ENCODE peak calls at places on chromosomes 3 and 15, in seven cellular contexts. One of them, this sample, is unnamed.

GRCh38 chr3:157282261-157283191 is 122.6 kb upstream of the CCNL1 start:
- DNase-seq in MM.1S: no peak
- DNase-seq in GM13977: no peak
- DNase-seq in T-cell: no peak
- DNase-seq in esophagus squamous epithelium: no peak
- DNase-seq in NCI-H1092: no peak
- DNase-seq in T-helper 9 cell: no peak
- DNase-seq in this sample: peak; percentile 4

GRCh38 chr15:59222106-59222505 is 15.5 kb downstream of the LDHAL6B start:
- DNase-seq in T-cell: no peak
- DNase-seq in T-helper 9 cell: no peak
- DNase-seq in esophagus squamous epithelium: no peak
- DNase-seq in GM13977: no peak
- DNase-seq in NCI-H1092: no peak
- DNase-seq in MM.1S: no peak
- DNase-seq in this sample: peak; percentile 13

GRCh38 chr15:61049934-61050333 is 179.2 kb downstream of the RORA start:
- DNase-seq in GM13977: no peak
- DNase-seq in esophagus squamous epithelium: no peak
- DNase-seq in T-helper 9 cell: no peak
- DNase-seq in T-cell: no peak
- DNase-seq in NCI-H1092: no peak
- DNase-seq in MM.1S: no peak
- DNase-seq in this sample: peak; percentile 14

GRCh38 chr3:132145833-132146232 is 111.0 kb upstream of the CPNE4 start:
- DNase-seq in MM.1S: no peak
- DNase-seq in T-cell: no peak
- DNase-seq in GM13977: no peak
- DNase-seq in esophagus squamous epithelium: no peak
- DNase-seq in T-helper 9 cell: no peak
- DNase-seq in NCI-H1092: no peak
- DNase-seq in this sample: no peak

GRCh38 chr3:193553606-193554005 is 1.1 kb downstream of the ATP13A4 start:
- DNase-seq in NCI-H1092: no peak
- DNase-seq in esophagus squamous epithelium: no peak
- DNase-seq in GM13977: no peak
- DNase-seq in T-helper 9 cell: no peak
- DNase-seq in T-cell: no peak
- DNase-seq in MM.1S: no peak
- DNase-seq in this sample: peak; percentile 83

GRCh38 chr3:8201886-8202285 is 299.7 kb upstream of the LMCD1 start:
- DNase-seq in GM13977: no peak
- DNase-seq in T-cell: no peak
- DNase-seq in MM.1S: no peak
- DNase-seq in esophagus squamous epithelium: no peak
- DNase-seq in T-helper 9 cell: no peak
- DNase-seq in NCI-H1092: no peak
- DNase-seq in this sample: peak; percentile 8

GRCh38 chr3:52277972-52278509 is 408 bp downstream of the WDR82 start:
- DNase-seq in GM13977: peak; percentile 65
- DNase-seq in NCI-H1092: no peak
- DNase-seq in T-helper 9 cell: peak; percentile 54
- DNase-seq in T-cell: no peak
- DNase-seq in esophagus squamous epithelium: no peak
- DNase-seq in MM.1S: peak; percentile 63
- DNase-seq in this sample: peak; percentile 71

GRCh38 chr3:107985496-107985895 is 105.3 kb downstream of the CD47 start:
- DNase-seq in T-helper 9 cell: no peak
- DNase-seq in T-cell: no peak
- DNase-seq in GM13977: peak; percentile 42
- DNase-seq in esophagus squamous epithelium: no peak
- DNase-seq in MM.1S: no peak
- DNase-seq in NCI-H1092: no peak
- DNase-seq in this sample: peak; percentile 19

GRCh38 chr3:126581569-126581968 is 22.8 kb upstream of the C3orf22 start:
- DNase-seq in esophagus squamous epithelium: no peak
- DNase-seq in T-helper 9 cell: no peak
- DNase-seq in GM13977: no peak
- DNase-seq in T-cell: no peak
- DNase-seq in NCI-H1092: no peak
- DNase-seq in MM.1S: no peak
- DNase-seq in this sample: no peak

GRCh38 chr3:12705981-12706380 is 42.1 kb upstream of the RAF1 start:
- DNase-seq in NCI-H1092: no peak
- DNase-seq in MM.1S: no peak
- DNase-seq in esophagus squamous epithelium: no peak
- DNase-seq in T-cell: no peak
- DNase-seq in T-helper 9 cell: no peak
- DNase-seq in GM13977: no peak
- DNase-seq in this sample: no peak

GRCh38 chr15:88989578-88989977 is 76.4 kb upstream of the MFGE8 start:
- DNase-seq in T-cell: no peak
- DNase-seq in T-helper 9 cell: no peak
- DNase-seq in NCI-H1092: no peak
- DNase-seq in MM.1S: no peak
- DNase-seq in esophagus squamous epithelium: no peak
- DNase-seq in GM13977: no peak
- DNase-seq in this sample: peak; percentile 67

GRCh38 chr3:49183873-49184272 is 12.5 kb downstream of the KLHDC8B start:
- DNase-seq in MM.1S: no peak
- DNase-seq in NCI-H1092: no peak
- DNase-seq in esophagus squamous epithelium: no peak
- DNase-seq in T-cell: no peak
- DNase-seq in GM13977: no peak
- DNase-seq in T-helper 9 cell: no peak
- DNase-seq in this sample: no peak

GRCh38 chr3:127712461-127712860 is 39.7 kb downstream of the ABTB1 start:
- DNase-seq in esophagus squamous epithelium: no peak
- DNase-seq in T-helper 9 cell: no peak
- DNase-seq in MM.1S: no peak
- DNase-seq in NCI-H1092: no peak
- DNase-seq in T-cell: no peak
- DNase-seq in GM13977: no peak
- DNase-seq in this sample: no peak

GRCh38 chr3:99711361-99711760 is 73.0 kb downstream of the COL8A1 start:
- DNase-seq in T-cell: no peak
- DNase-seq in GM13977: no peak
- DNase-seq in NCI-H1092: no peak
- DNase-seq in esophagus squamous epithelium: no peak
- DNase-seq in T-helper 9 cell: no peak
- DNase-seq in MM.1S: peak; percentile 3
- DNase-seq in this sample: no peak

GRCh38 chr3:185152433-185153169 is at the start of gene C3orf70:
- DNase-seq in MM.1S: peak; percentile 82
- DNase-seq in T-cell: peak; percentile 10
- DNase-seq in NCI-H1092: peak; percentile 59
- DNase-seq in T-helper 9 cell: no peak
- DNase-seq in GM13977: peak; percentile 66
- DNase-seq in esophagus squamous epithelium: no peak
- DNase-seq in this sample: peak; percentile 7

GRCh38 chr3:130293247-130293646 is 52.2 kb upstream of the COL6A5 start:
- DNase-seq in T-helper 9 cell: no peak
- DNase-seq in T-cell: no peak
- DNase-seq in MM.1S: no peak
- DNase-seq in GM13977: no peak
- DNase-seq in NCI-H1092: no peak
- DNase-seq in esophagus squamous epithelium: no peak
- DNase-seq in this sample: no peak

GRCh38 chr3:145716519-145716918 is 444.5 kb downstream of the PLOD2 start:
- DNase-seq in esophagus squamous epithelium: no peak
- DNase-seq in T-helper 9 cell: no peak
- DNase-seq in T-cell: no peak
- DNase-seq in NCI-H1092: no peak
- DNase-seq in MM.1S: no peak
- DNase-seq in GM13977: no peak
- DNase-seq in this sample: no peak

GRCh38 chr15:73965094-73965729 is 26.9 kb downstream of the STOML1 start:
- DNase-seq in T-helper 9 cell: no peak
- DNase-seq in GM13977: no peak
- DNase-seq in esophagus squamous epithelium: no peak
- DNase-seq in MM.1S: no peak
- DNase-seq in NCI-H1092: no peak
- DNase-seq in T-cell: no peak
- DNase-seq in this sample: no peak

GRCh38 chr3:116614795-116615362 is 94.7 kb upstream of the TUSC7 start:
- DNase-seq in NCI-H1092: no peak
- DNase-seq in GM13977: peak; percentile 5
- DNase-seq in T-cell: no peak
- DNase-seq in esophagus squamous epithelium: no peak
- DNase-seq in T-helper 9 cell: no peak
- DNase-seq in MM.1S: no peak
- DNase-seq in this sample: peak; percentile 27

GRCh38 chr3:42660898-42661297 is 7.4 kb downstream of the ZBTB47 start:
- DNase-seq in NCI-H1092: no peak
- DNase-seq in T-cell: no peak
- DNase-seq in esophagus squamous epithelium: no peak
- DNase-seq in T-helper 9 cell: no peak
- DNase-seq in GM13977: peak; percentile 64
- DNase-seq in MM.1S: no peak
- DNase-seq in this sample: no peak

GRCh38 chr3:123397921-123398785 is 50.7 kb downstream of the ADCY5 start:
- DNase-seq in esophagus squamous epithelium: no peak
- DNase-seq in NCI-H1092: no peak
- DNase-seq in MM.1S: no peak
- DNase-seq in GM13977: no peak
- DNase-seq in T-helper 9 cell: no peak
- DNase-seq in T-cell: no peak
- DNase-seq in this sample: peak; percentile 76